ENCODE peak calls at places on chromosome 22, in nine cellular contexts. X, Q, R, K, Z, O, P, C and D are unnamed samples.

GRCh38 chr22:19942071-19942885 is 660 bp upstream of the TXNRD2 start:
- DNase-seq in R (peak; percentile 84), C (no peak), K (no peak), O (no peak), P (peak; percentile 63), X (no peak), Z (no peak), Q (no peak), D (peak; percentile 47)

GRCh38 chr22:45246060-45246985 is 5.6 kb upstream of the KIAA0930 start:
- DNase-seq in O (no peak), C (peak; percentile 64), K (no peak), P (no peak), R (peak; percentile 90), Z (no peak), Q (no peak), X (no peak), D (peak; percentile 85)

GRCh38 chr22:19039796-19040580 is 82.2 kb downstream of the DGCR2 start:
- DNase-seq in K (no peak), C (no peak), Q (no peak), Z (no peak), X (no peak), R (no peak), P (no peak), O (no peak), D (no peak)

GRCh38 chr22:34303656-34304055 is 383.4 kb upstream of the LARGE1 start:
- DNase-seq in O (no peak), P (no peak), Q (no peak), K (no peak), Z (no peak), C (no peak), R (no peak), X (no peak), D (no peak)

GRCh38 chr22:25903294-25903693 is 161.3 kb downstream of the MYO18B start:
- DNase-seq in Z (no peak), P (no peak), X (no peak), O (no peak), K (peak; percentile 85), R (no peak), C (no peak), Q (no peak), D (no peak)

GRCh38 chr22:25352294-25352680 is 132.8 kb downstream of the CRYBB2 start:
- DNase-seq in R (no peak), X (no peak), K (no peak), P (no peak), C (no peak), Q (no peak), Z (no peak), O (no peak), D (no peak)

GRCh38 chr22:49261616-49262015 is 566.1 kb downstream of the BRD1 start:
- DNase-seq in C (no peak), R (no peak), Z (no peak), P (no peak), K (no peak), O (no peak), Q (no peak), X (no peak), D (no peak)

GRCh38 chr22:42022162-42022847 is 23.7 kb downstream of the WBP2NL start:
- DNase-seq in P (peak; percentile 31), R (no peak), C (no peak), K (no peak), O (no peak), Q (no peak), X (no peak), Z (no peak), D (no peak)

GRCh38 chr22:46355369-46355995 is 20.0 kb downstream of the TRMU start:
- DNase-seq in C (peak; percentile 76), Z (peak; percentile 65), Q (peak; percentile 70), K (peak; percentile 92), P (peak; percentile 83), O (no peak), X (no peak), R (peak; percentile 67), D (peak; percentile 59)

GRCh38 chr22:29359469-29359868 is 28.9 kb downstream of the AP1B1 start:
- DNase-seq in K (peak; percentile 68), C (peak; percentile 61), X (no peak), Q (peak; percentile 66), P (no peak), Z (peak; percentile 58), O (no peak), R (peak; percentile 78), D (peak; percentile 81)

GRCh38 chr22:21624120-21624879 is 5.5 kb downstream of the YDJC start:
- DNase-seq in X (no peak), P (no peak), Q (peak; percentile 41), O (no peak), C (no peak), R (peak; percentile 31), K (peak; percentile 85), Z (peak; percentile 52), D (no peak)

GRCh38 chr22:31973739-31974138 is 29.4 kb downstream of the YWHAH start:
- DNase-seq in P (no peak), K (no peak), C (no peak), Z (peak; percentile 46), O (no peak), R (no peak), Q (peak; percentile 41), X (no peak), D (no peak)

GRCh38 chr22:44453441-44454112 is 44.5 kb downstream of the RTL6 start:
- DNase-seq in O (no peak), Z (no peak), Q (no peak), P (no peak), K (no peak), X (no peak), R (no peak), C (peak; percentile 32), D (no peak)

GRCh38 chr22:32623943-32624342 is 149.3 kb downstream of the FBXO7 start:
- DNase-seq in Z (peak; percentile 61), O (no peak), P (no peak), Q (peak; percentile 44), X (no peak), R (peak; percentile 91), K (no peak), C (peak; percentile 85), D (no peak)

GRCh38 chr22:47794851-47795250 is 1032.4 kb downstream of the TBC1D22A start:
- DNase-seq in P (no peak), C (no peak), O (no peak), X (no peak), K (no peak), Q (no peak), Z (no peak), R (no peak), D (no peak)

GRCh38 chr22:29330753-29331152 is 15.3 kb upstream of the RASL10A start:
- DNase-seq in R (peak; percentile 79), C (no peak), X (no peak), K (no peak), P (no peak), Z (no peak), O (no peak), Q (peak; percentile 42), D (no peak)

GRCh38 chr22:33605686-33606085 is 314.6 kb downstream of the LARGE1 start:
- DNase-seq in O (no peak), P (no peak), C (no peak), Z (peak; percentile 49), R (peak; percentile 2), K (no peak), Q (no peak), X (no peak), D (no peak)

GRCh38 chr22:46149998-46150549 is at the start of gene PPARA:
- DNase-seq in X (no peak), P (peak; percentile 100), O (no peak), Z (peak; percentile 94), Q (peak; percentile 95), R (peak; percentile 88), C (peak; percentile 92), K (peak; percentile 64), D (peak; percentile 80)

GRCh38 chr22:25197335-25197734 is 2.3 kb upstream of the CRYBB3 start:
- DNase-seq in X (no peak), Q (no peak), C (no peak), R (no peak), O (no peak), K (no peak), Z (no peak), P (no peak), D (no peak)

GRCh38 chr22:46754110-46754799 is 8.2 kb upstream of the TBC1D22A start:
- DNase-seq in Z (peak; percentile 94), K (no peak), Q (peak; percentile 93), C (peak; percentile 96), P (peak; percentile 38), R (peak; percentile 96), X (no peak), O (no peak), D (peak; percentile 99)

GRCh38 chr22:36415415-36416168 is 27.8 kb upstream of the MYH9 start:
- DNase-seq in K (no peak), R (no peak), Z (no peak), O (no peak), C (no peak), Q (no peak), X (no peak), P (no peak), D (no peak)

GRCh38 chr22:23608583-23608982 is 23.5 kb downstream of the DRICH1 start:
- DNase-seq in O (no peak), C (no peak), K (peak; percentile 69), R (peak; percentile 17), X (no peak), P (no peak), Q (no peak), Z (no peak), D (peak; percentile 21)